ENCODE peak calls at places on chromosomes 5 and 9, in six cellular contexts. One of them, this sample, is unnamed.

GRCh38 chr5:53438486-53439472 is 41.6 kb upstream of the FST start:
- DNase-seq in mesenchymal stem cell: no peak
- DNase-seq in H1: no peak
- DNase-seq in H9: no peak
- DNase-seq in mesendoderm: no peak
- DNase-seq in IMR-90: peak
- DNase-seq in this sample: no peak

GRCh38 chr5:149002053-149002452 is 60.8 kb downstream of the SH3TC2 start:
- DNase-seq in IMR-90: peak
- DNase-seq in H1: no peak
- DNase-seq in mesendoderm: peak
- DNase-seq in mesenchymal stem cell: peak
- DNase-seq in H9: peak
- DNase-seq in this sample: peak

GRCh38 chr5:60354322-60354721 is 345.6 kb downstream of the DEPDC1B start:
- DNase-seq in H1: no peak
- DNase-seq in H9: no peak
- DNase-seq in IMR-90: no peak
- DNase-seq in mesenchymal stem cell: no peak
- DNase-seq in mesendoderm: no peak
- DNase-seq in this sample: no peak

GRCh38 chr5:179732918-179733763 is 519 bp downstream of the MAML1 start:
- DNase-seq in H1: peak
- DNase-seq in IMR-90: peak
- DNase-seq in H9: peak
- DNase-seq in mesendoderm: peak
- DNase-seq in mesenchymal stem cell: peak
- DNase-seq in this sample: peak

GRCh38 chr9:128142061-128142460 is 7.2 kb upstream of the LCN2 start:
- DNase-seq in H9: no peak
- DNase-seq in mesendoderm: no peak
- DNase-seq in H1: no peak
- DNase-seq in IMR-90: no peak
- DNase-seq in mesenchymal stem cell: no peak
- DNase-seq in this sample: no peak

GRCh38 chr5:167940911-167941310 is 350.5 kb upstream of the WWC1 start:
- DNase-seq in H9: no peak
- DNase-seq in mesendoderm: no peak
- DNase-seq in H1: no peak
- DNase-seq in IMR-90: peak
- DNase-seq in mesenchymal stem cell: no peak
- DNase-seq in this sample: no peak

GRCh38 chr9:96293481-96293880 is 8.5 kb downstream of the HSD17B3 start:
- DNase-seq in H9: no peak
- DNase-seq in H1: no peak
- DNase-seq in IMR-90: peak
- DNase-seq in mesenchymal stem cell: peak
- DNase-seq in mesendoderm: peak
- DNase-seq in this sample: no peak

GRCh38 chr9:115883467-115884329 is 269.9 kb upstream of the PAPPA start:
- DNase-seq in H9: peak
- DNase-seq in H1: no peak
- DNase-seq in mesenchymal stem cell: peak
- DNase-seq in IMR-90: peak
- DNase-seq in mesendoderm: peak
- DNase-seq in this sample: peak

GRCh38 chr9:13970018-13970417 is 343.9 kb downstream of the NFIB start:
- DNase-seq in H9: no peak
- DNase-seq in mesenchymal stem cell: peak
- DNase-seq in H1: no peak
- DNase-seq in mesendoderm: no peak
- DNase-seq in IMR-90: no peak
- DNase-seq in this sample: no peak

GRCh38 chr5:40991168-40991980 is 79.8 kb downstream of the MROH2B start:
- DNase-seq in H9: no peak
- DNase-seq in IMR-90: peak
- DNase-seq in mesendoderm: no peak
- DNase-seq in H1: no peak
- DNase-seq in mesenchymal stem cell: peak
- DNase-seq in this sample: no peak

GRCh38 chr5:146073239-146073900 is 32.0 kb downstream of the PLAC8L1 start:
- DNase-seq in IMR-90: no peak
- DNase-seq in mesenchymal stem cell: no peak
- DNase-seq in H9: peak
- DNase-seq in mesendoderm: peak
- DNase-seq in H1: peak
- DNase-seq in this sample: no peak

GRCh38 chr9:123679330-123679987 is 250.5 kb downstream of the DENND1A start:
- DNase-seq in IMR-90: peak
- DNase-seq in H1: no peak
- DNase-seq in mesendoderm: no peak
- DNase-seq in H9: no peak
- DNase-seq in mesenchymal stem cell: peak
- DNase-seq in this sample: no peak

GRCh38 chr5:17395106-17395505 is 102.9 kb upstream of the TAF11L2 start:
- DNase-seq in mesendoderm: no peak
- DNase-seq in H9: no peak
- DNase-seq in IMR-90: no peak
- DNase-seq in H1: no peak
- DNase-seq in mesenchymal stem cell: peak
- DNase-seq in this sample: no peak

GRCh38 chr9:97982191-97982718 is 886 bp upstream of the ANP32B start:
- DNase-seq in IMR-90: no peak
- DNase-seq in H1: no peak
- DNase-seq in mesendoderm: no peak
- DNase-seq in mesenchymal stem cell: peak
- DNase-seq in H9: no peak
- DNase-seq in this sample: no peak

GRCh38 chr9:120918931-120919638 is 7.5 kb downstream of the TRAF1 start:
- DNase-seq in H9: no peak
- DNase-seq in H1: no peak
- DNase-seq in IMR-90: no peak
- DNase-seq in mesenchymal stem cell: peak
- DNase-seq in mesendoderm: no peak
- DNase-seq in this sample: no peak

GRCh38 chr5:146690880-146691355 is 174.9 kb upstream of the GPR151 start:
- DNase-seq in mesendoderm: no peak
- DNase-seq in IMR-90: no peak
- DNase-seq in H9: no peak
- DNase-seq in mesenchymal stem cell: no peak
- DNase-seq in H1: no peak
- DNase-seq in this sample: no peak

GRCh38 chr5:130605200-130605599 is 559.9 kb downstream of the HINT1 start:
- DNase-seq in mesendoderm: peak
- DNase-seq in IMR-90: no peak
- DNase-seq in mesenchymal stem cell: no peak
- DNase-seq in H1: no peak
- DNase-seq in H9: no peak
- DNase-seq in this sample: peak

GRCh38 chr5:111859533-111860270 is 102.7 kb upstream of the NREP start:
- DNase-seq in mesendoderm: no peak
- DNase-seq in H1: no peak
- DNase-seq in IMR-90: peak
- DNase-seq in H9: no peak
- DNase-seq in mesenchymal stem cell: peak
- DNase-seq in this sample: no peak

GRCh38 chr5:1948663-1949191 is 66.0 kb upstream of the IRX4 start:
- DNase-seq in mesendoderm: no peak
- DNase-seq in mesenchymal stem cell: no peak
- DNase-seq in H1: no peak
- DNase-seq in IMR-90: no peak
- DNase-seq in H9: no peak
- DNase-seq in this sample: no peak

GRCh38 chr9:129198737-129199435 is 20.8 kb upstream of the IER5L start:
- DNase-seq in mesenchymal stem cell: peak
- DNase-seq in H1: no peak
- DNase-seq in IMR-90: no peak
- DNase-seq in H9: no peak
- DNase-seq in mesendoderm: peak
- DNase-seq in this sample: no peak

GRCh38 chr9:65400886-65401285 is 115.9 kb upstream of the FOXD4L5 start:
- DNase-seq in mesenchymal stem cell: no peak
- DNase-seq in H1: no peak
- DNase-seq in IMR-90: no peak
- DNase-seq in mesendoderm: no peak
- DNase-seq in H9: no peak
- DNase-seq in this sample: no peak
- H3K23ac ChIP-seq in mesenchymal stem cell: no peak
- H3K23ac ChIP-seq in H1: no peak
- H3K23ac ChIP-seq in IMR-90: no peak
- H3K23ac ChIP-seq in mesendoderm: no peak
- H3K23ac ChIP-seq in H9: no peak
- H3K23ac ChIP-seq in this sample: no peak

GRCh38 chr9:126234681-126235349 is 91.8 kb upstream of the MVB12B start:
- DNase-seq in IMR-90: no peak
- DNase-seq in mesendoderm: no peak
- DNase-seq in H9: no peak
- DNase-seq in H1: no peak
- DNase-seq in mesenchymal stem cell: no peak
- DNase-seq in this sample: no peak
- H3K23ac ChIP-seq in IMR-90: no peak
- H3K23ac ChIP-seq in mesendoderm: no peak
- H3K23ac ChIP-seq in H9: no peak
- H3K23ac ChIP-seq in H1: no peak
- H3K23ac ChIP-seq in mesenchymal stem cell: no peak
- H3K23ac ChIP-seq in this sample: no peak

GRCh38 chr5:66904189-66904588 is 292.4 kb downstream of the CD180 start:
- DNase-seq in H1: no peak
- DNase-seq in mesenchymal stem cell: no peak
- DNase-seq in IMR-90: no peak
- DNase-seq in H9: no peak
- DNase-seq in mesendoderm: peak
- DNase-seq in this sample: no peak

GRCh38 chr5:66908230-66908629 is 288.4 kb downstream of the CD180 start:
- DNase-seq in IMR-90: no peak
- DNase-seq in mesenchymal stem cell: no peak
- DNase-seq in mesendoderm: no peak
- DNase-seq in H1: no peak
- DNase-seq in H9: no peak
- DNase-seq in this sample: no peak

GRCh38 chr5:66906021-66906420 is 290.6 kb downstream of the CD180 start:
- DNase-seq in H9: no peak
- DNase-seq in IMR-90: no peak
- DNase-seq in mesendoderm: peak
- DNase-seq in mesenchymal stem cell: no peak
- DNase-seq in H1: no peak
- DNase-seq in this sample: no peak

GRCh38 chr5:66903218-66903617 is 293.4 kb downstream of the CD180 start:
- DNase-seq in H1: no peak
- DNase-seq in mesenchymal stem cell: no peak
- DNase-seq in mesendoderm: no peak
- DNase-seq in H9: no peak
- DNase-seq in IMR-90: no peak
- DNase-seq in this sample: no peak

GRCh38 chr5:66903709-66904108 is 292.9 kb downstream of the CD180 start:
- DNase-seq in mesenchymal stem cell: no peak
- DNase-seq in H9: no peak
- DNase-seq in IMR-90: no peak
- DNase-seq in H1: no peak
- DNase-seq in mesendoderm: no peak
- DNase-seq in this sample: no peak
- H3K23ac ChIP-seq in mesenchymal stem cell: no peak
- H3K23ac ChIP-seq in H9: no peak
- H3K23ac ChIP-seq in IMR-90: no peak
- H3K23ac ChIP-seq in H1: no peak
- H3K23ac ChIP-seq in mesendoderm: no peak
- H3K23ac ChIP-seq in this sample: no peak

DNA sequence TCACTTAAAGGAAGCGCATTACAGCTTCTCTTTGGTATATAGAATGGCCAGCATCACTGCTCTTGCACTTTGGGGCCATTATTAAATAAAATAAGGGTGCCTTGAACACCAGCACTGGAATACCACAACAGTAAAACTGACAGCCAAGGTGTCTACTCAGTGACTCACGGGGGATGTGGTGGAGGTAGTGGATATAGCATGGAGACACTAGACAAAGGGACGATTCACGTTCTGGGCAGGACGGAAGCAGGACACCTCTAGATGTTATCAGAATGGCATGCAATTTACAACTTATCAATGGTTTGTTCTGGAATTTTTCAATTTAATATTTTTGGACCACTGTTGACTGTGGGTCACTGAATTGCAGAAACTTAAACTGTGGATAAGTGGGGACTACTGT is 32.9 kb upstream of the PDE8B start:
- DNase-seq in H9: no peak
- DNase-seq in mesendoderm: no peak
- DNase-seq in H1: no peak
- DNase-seq in IMR-90: no peak
- DNase-seq in mesenchymal stem cell: no peak
- DNase-seq in this sample: no peak
- H3K23ac ChIP-seq in H9: no peak
- H3K23ac ChIP-seq in mesendoderm: no peak
- H3K23ac ChIP-seq in H1: no peak
- H3K23ac ChIP-seq in IMR-90: no peak
- H3K23ac ChIP-seq in mesenchymal stem cell: no peak
- H3K23ac ChIP-seq in this sample: no peak

GRCh38 chr5:139804800-139805397 is 9.3 kb downstream of the PSD2 start:
- DNase-seq in H9: no peak
- DNase-seq in mesendoderm: no peak
- DNase-seq in H1: no peak
- DNase-seq in mesenchymal stem cell: no peak
- DNase-seq in IMR-90: no peak
- DNase-seq in this sample: no peak
- H3K23ac ChIP-seq in H9: peak
- H3K23ac ChIP-seq in mesendoderm: no peak
- H3K23ac ChIP-seq in H1: no peak
- H3K23ac ChIP-seq in mesenchymal stem cell: no peak
- H3K23ac ChIP-seq in IMR-90: no peak
- H3K23ac ChIP-seq in this sample: no peak